ENCODE peak calls at places on chromosomes 7 and 10, in seven cellular contexts. D is NCI-H1417; L is activated CD4-positive, alpha-beta T cell treated with anti-CD3 and anti-CD28 coated beads, Interleukin-2, amount 10 ng/mL, durations not matched to agents 24 days and 14 days; V is activated effector memory CD4-positive, alpha-beta T cell treated with anti-CD3 and anti-CD28 coated beads, Interleukin-2, amount 50 U/mL, for 16 hours; K is A172; C is frontal cortex; G is mesothelial cell of epicardium. Q is an unnamed sample.

GRCh38 chr7:127513311-127513710 is 72.1 kb downstream of the GCC1 start:
- DNase-seq in C (no peak), D (no peak), G (no peak), K (no peak), L (no peak), V (no peak), Q (no peak)

GRCh38 chr10:59971915-59972314 is 65.6 kb upstream of the CCDC6 start:
- DNase-seq in L (no peak), G (no peak), D (no peak), C (no peak), V (no peak), K (peak), Q (no peak)

GRCh38 chr10:76624470-76624869 is 1013.1 kb downstream of the KCNMA1 start:
- DNase-seq in G (no peak), C (no peak), K (no peak), D (no peak), L (no peak), V (no peak), Q (no peak)

GRCh38 chr7:66198956-66199355 is 6.2 kb upstream of the TPST1 start:
- DNase-seq in C (no peak), K (no peak), G (no peak), D (no peak), V (peak), L (no peak), Q (no peak)

GRCh38 chr10:42961776-42962119 is 115.1 kb upstream of the RET start:
- DNase-seq in D (no peak), V (no peak), G (peak), K (no peak), C (no peak), L (no peak), Q (no peak)

GRCh38 chr7:17301491-17302101 is 3.1 kb downstream of the AHR start:
- DNase-seq in C (no peak), G (no peak), V (peak), K (peak), L (peak), D (peak), Q (peak)

GRCh38 chr7:77702451-77703219 is 6.4 kb downstream of the RSBN1L start:
- DNase-seq in L (no peak), D (no peak), G (no peak), K (peak), V (no peak), C (no peak), Q (no peak)

GRCh38 chr7:21253740-21254687 is 173.9 kb upstream of the SP4 start:
- DNase-seq in C (peak), G (peak), V (peak), K (peak), L (peak), D (peak), Q (no peak)

GRCh38 chr7:76505168-76506080 is 4.9 kb upstream of the UPK3B start:
- DNase-seq in G (no peak), K (peak), L (peak), V (peak), D (no peak), C (no peak), Q (no peak)

GRCh38 chr10:126130291-126130710 is 233.9 kb downstream of the FANK1 start:
- DNase-seq in D (no peak), G (peak), C (no peak), V (no peak), L (no peak), K (no peak), Q (no peak)

Q was measured in activated CD4-positive, CD25-positive, alpha-beta regulatory T cell treated with anti-CD3 and anti-CD28 coated beads, Interleukin-2, amount 50 U/mL, for 72 hours.